ENCODE peak calls at places on chromosomes 7 and 10, in ten cellular contexts. N is PC-9, U is GM23338, I is MM.1S, T is hepatocyte, C is OCI-LY7, O is HCT116, V is GM23248, D is PC-3, K is Karpas-422. S is an unnamed sample.

GRCh38 chr10:73937333-73938020 is 26.5 kb downstream of the PLAU start:
- DNase-seq in N (no peak), U (no peak), I (no peak), T (no peak), C (no peak), O (no peak), V (no peak), D (peak; percentile 52), K (no peak), S (no peak)

GRCh38 chr7:151676759-151677158 is 157.1 kb upstream of the RHEB start:
- DNase-seq in N (peak; percentile 82), U (no peak), I (no peak), T (no peak), C (no peak), O (no peak), V (no peak), D (no peak), K (no peak), S (no peak)

GRCh38 chr10:102159831-102160230 is 7.6 kb downstream of the NOLC1 start:
- DNase-seq in N (no peak), U (no peak), I (no peak), T (no peak), C (no peak), O (no peak), V (no peak), D (no peak), K (no peak), S (no peak)

GRCh38 chr10:132113206-132113605 is 47.5 kb downstream of the JAKMIP3 start:
- DNase-seq in N (no peak), U (no peak), I (no peak), T (no peak), C (no peak), O (no peak), V (no peak), D (no peak), K (no peak), S (no peak)

GRCh38 chr7:23471090-23471859 is 984 bp upstream of the IGF2BP3 start:
- DNase-seq in N (peak; percentile 86), U (peak; percentile 97), I (no peak), T (peak; percentile 92), C (peak; percentile 93), O (peak; percentile 72), V (peak; percentile 79), D (peak; percentile 78), K (peak; percentile 98), S (peak; percentile 93)

GRCh38 chr10:60502621-60503020 is 112.9 kb upstream of the ANK3 start:
- DNase-seq in N (no peak), U (no peak), I (no peak), T (no peak), C (no peak), O (no peak), V (no peak), D (no peak), K (no peak), S (no peak)

GRCh38 chr7:84821671-84822534 is 365.0 kb downstream of the SEMA3D start:
- DNase-seq in N (no peak), U (no peak), I (no peak), T (no peak), C (no peak), O (no peak), V (no peak), D (no peak), K (no peak), S (no peak)

GRCh38 chr7:78530351-78530750 is 731.8 kb downstream of the PHTF2 start:
- DNase-seq in N (no peak), U (no peak), I (no peak), T (no peak), C (no peak), O (no peak), V (peak; percentile 89), D (peak; percentile 46), K (no peak), S (no peak)

GRCh38 chr10:69955897-69956832 is 96.5 kb upstream of the MACROH2A2 start:
- DNase-seq in N (peak; percentile 6), U (no peak), I (no peak), T (no peak), C (no peak), O (no peak), V (no peak), D (no peak), K (no peak), S (no peak)

GRCh38 chr7:82726038-82726800 is 282.6 kb upstream of the CACNA2D1 start:
- DNase-seq in N (no peak), U (no peak), I (no peak), T (peak; percentile 14), C (no peak), O (no peak), V (no peak), D (no peak), K (no peak), S (no peak)

GRCh38 chr7:101235522-101235921 is 2.1 kb downstream of the CLDN15 start:
- DNase-seq in N (no peak), U (no peak), I (no peak), T (no peak), C (no peak), O (no peak), V (no peak), D (no peak), K (no peak), S (no peak)

GRCh38 chr10:53453196-53453595 is 680.6 kb upstream of the MBL2 start:
- DNase-seq in N (no peak), U (peak; percentile 70), I (no peak), T (no peak), C (no peak), O (no peak), V (no peak), D (peak; percentile 58), K (no peak), S (peak; percentile 10)

GRCh38 chr7:74217455-74218342 is 7.9 kb downstream of the LAT2 start:
- DNase-seq in N (no peak), U (no peak), I (no peak), T (no peak), C (peak; percentile 68), O (no peak), V (peak; percentile 12), D (no peak), K (peak; percentile 43), S (no peak)

GRCh38 chr10:110501142-110501937 is 3.6 kb downstream of the DUSP5 start:
- DNase-seq in N (peak; percentile 83), U (peak; percentile 79), I (peak; percentile 77), T (peak; percentile 92), C (no peak), O (peak; percentile 88), V (peak; percentile 98), D (peak; percentile 89), K (no peak), S (peak; percentile 45)

GRCh38 chr10:36612436-36612835 is 513.0 kb upstream of the ANKRD30A start:
- DNase-seq in N (no peak), U (peak; percentile 48), I (no peak), T (no peak), C (no peak), O (no peak), V (no peak), D (peak; percentile 37), K (peak; percentile 55), S (no peak)

GRCh38 chr10:62463364-62463763 is 89.2 kb downstream of the ZNF365 start:
- DNase-seq in N (no peak), U (no peak), I (no peak), T (no peak), C (no peak), O (no peak), V (no peak), D (no peak), K (no peak), S (no peak)

GRCh38 chr10:81068446-81068845 is 530.7 kb downstream of the SH2D4B start:
- DNase-seq in N (no peak), U (no peak), I (no peak), T (no peak), C (no peak), O (no peak), V (no peak), D (no peak), K (no peak), S (no peak)
- H3K9me2 ChIP-seq in N (no peaks in the 10 kb centered on the region), U (no peaks in the 10 kb centered on the region), I (no peaks in the 10 kb centered on the region), T (no peaks in the 10 kb centered on the region), C (no peaks in the 10 kb centered on the region), O (no peaks in the 10 kb centered on the region), V (no peaks in the 10 kb centered on the region), D (no peaks in the 10 kb centered on the region), K (no peaks in the 10 kb centered on the region), S (no peaks in the 10 kb centered on the region)

GRCh38 chr7:95132500-95132899 is 191.8 kb downstream of the PON1 start:
- DNase-seq in N (no peak), U (no peak), I (no peak), T (no peak), C (no peak), O (no peak), V (no peak), D (no peak), K (no peak), S (no peak)
- H3K9me2 ChIP-seq in N (no peaks in the 10 kb centered on the region), U (no peaks in the 10 kb centered on the region), I (no peaks in the 10 kb centered on the region), T (no peaks in the 10 kb centered on the region), C (no peaks in the 10 kb centered on the region), O (no peaks in the 10 kb centered on the region), V (no peaks in the 10 kb centered on the region), D (no peaks in the 10 kb centered on the region), K (no peaks in the 10 kb centered on the region), S (no peaks in the 10 kb centered on the region)

DNA sequence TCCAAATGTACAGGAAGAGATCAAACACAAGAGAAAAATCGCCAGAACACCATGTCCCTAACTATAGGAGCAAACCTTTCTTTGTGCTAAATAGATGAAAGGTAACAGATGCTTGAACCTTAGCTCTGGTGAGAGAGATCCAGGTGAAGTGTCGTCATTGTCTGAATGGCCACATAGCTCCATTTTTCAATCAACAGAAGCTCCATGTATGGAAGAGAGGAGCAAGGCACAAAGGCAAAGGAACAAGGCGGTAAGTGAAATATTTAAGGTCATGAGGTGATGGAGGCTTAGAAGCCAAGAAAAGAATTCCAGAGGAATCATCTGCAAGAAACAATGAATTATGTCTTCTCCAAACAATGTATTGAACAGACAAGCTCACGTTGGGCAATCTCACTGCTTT is 585.1 kb downstream of the GATA3 start:
- DNase-seq in N (no peak), U (no peak), I (no peak), T (no peak), C (no peak), O (no peak), V (no peak), D (no peak), K (no peak), S (no peak)
- H3K9me2 ChIP-seq in N (no peaks in the 10 kb centered on the region), U (peaks cover 13% of the 10 kb centered on the region), I (no peaks in the 10 kb centered on the region), T (no peaks in the 10 kb centered on the region), C (no peaks in the 10 kb centered on the region), O (no peaks in the 10 kb centered on the region), V (no peaks in the 10 kb centered on the region), D (no peaks in the 10 kb centered on the region), K (no peaks in the 10 kb centered on the region), S (no peaks in the 10 kb centered on the region)

DNA sequence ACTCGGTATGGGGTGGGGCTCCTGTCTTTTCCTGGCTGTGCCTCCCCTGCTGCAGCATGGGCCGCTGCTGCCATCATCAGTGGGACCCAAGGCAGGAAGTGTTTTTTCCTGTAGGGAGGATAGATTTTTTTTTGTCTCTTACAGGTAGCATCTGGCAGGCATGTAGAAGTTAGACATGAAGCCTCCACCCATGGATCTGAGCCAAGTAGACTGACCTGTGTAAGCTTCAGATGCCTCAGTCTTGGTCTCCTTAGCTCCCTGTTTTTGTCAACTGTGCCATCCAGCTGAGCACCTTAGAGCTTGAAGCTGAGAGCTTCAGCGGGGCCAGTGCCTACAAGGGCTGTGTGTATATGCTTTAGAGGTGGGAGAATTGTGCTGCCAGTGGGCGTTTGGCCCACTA is 93.5 kb downstream of the AUTS2 start:
- DNase-seq in N (no peak), U (no peak), I (no peak), T (no peak), C (no peak), O (no peak), V (no peak), D (no peak), K (no peak), S (no peak)
- H3K9me2 ChIP-seq in N (no peaks in the 10 kb centered on the region), U (no peaks in the 10 kb centered on the region), I (no peaks in the 10 kb centered on the region), T (no peaks in the 10 kb centered on the region), C (no peaks in the 10 kb centered on the region), O (no peaks in the 10 kb centered on the region), V (no peaks in the 10 kb centered on the region), D (no peaks in the 10 kb centered on the region), K (no peaks in the 10 kb centered on the region), S (no peaks in the 10 kb centered on the region)